ENCODE peak calls at places on chromosomes 6 and 20, in six cellular contexts. C is left ventricle myocardium inferior; Y is PC-3; U is epithelial cell of esophagus; O is CD4-positive, CD25-positive, alpha-beta regulatory T cell; G is brain microvascular endothelial cell. W is an unnamed sample.
A peak's percentile ranks its signal among the peaks of the same experiment; 100 is the strongest.

GRCh38 chr6:30687659-30688431 is 1.4 kb upstream of the PPP1R18 start:
- DNase-seq in C (peak; percentile 56), Y (peak; percentile 39), U (peak; percentile 36), O (no peak), G (no peak), W (peak; percentile 81)

GRCh38 chr20:44516491-44516890 is 5.4 kb downstream of the SERINC3 start:
- DNase-seq in C (no peak), Y (no peak), U (no peak), O (no peak), G (no peak), W (no peak)

GRCh38 chr20:46139908-46140482 is 21.9 kb downstream of the CD40 start:
- DNase-seq in C (no peak), Y (no peak), U (peak; percentile 80), O (no peak), G (no peak), W (no peak)

GRCh38 chr6:40324206-40324605 is 263.0 kb downstream of the LRFN2 start:
- DNase-seq in C (no peak), Y (no peak), U (no peak), O (no peak), G (no peak), W (peak; percentile 9)

GRCh38 chr6:56756219-56756789 is 113.6 kb upstream of the DST start:
- DNase-seq in C (no peak), Y (peak; percentile 37), U (no peak), O (no peak), G (no peak), W (no peak)

GRCh38 chr20:48052492-48052870 is 267.2 kb upstream of the SULF2 start:
- DNase-seq in C (no peak), Y (peak; percentile 83), U (peak; percentile 70), O (no peak), G (no peak), W (no peak)

GRCh38 chr6:114449659-114450058 is 106.8 kb upstream of the HS3ST5 start:
- DNase-seq in C (no peak), Y (no peak), U (no peak), O (no peak), G (no peak), W (no peak)

GRCh38 chr20:9467995-9468394 is 46.4 kb upstream of the LAMP5 start:
- DNase-seq in C (no peak), Y (peak; percentile 25), U (no peak), O (no peak), G (no peak), W (no peak)

GRCh38 chr20:63843778-63844177 is 12.7 kb upstream of the ZBTB46 start:
- DNase-seq in C (no peak), Y (no peak), U (no peak), O (no peak), G (no peak), W (no peak)

GRCh38 chr6:17584241-17584803 is 15.8 kb upstream of the FAM8A1 start:
- DNase-seq in C (no peak), Y (peak; percentile 75), U (peak; percentile 75), O (no peak), G (peak; percentile 76), W (peak; percentile 84)

GRCh38 chr20:41047975-41048305 is 19.3 kb downstream of the TOP1 start:
- DNase-seq in C (no peak), Y (peak; percentile 38), U (no peak), O (no peak), G (no peak), W (peak; percentile 37)

GRCh38 chr6:86563197-86563596 is 374.1 kb upstream of the HTR1E start:
- DNase-seq in C (no peak), Y (no peak), U (no peak), O (no peak), G (no peak), W (no peak)

GRCh38 chr6:116836943-116837342 is 8.1 kb upstream of the GPRC6A start:
- DNase-seq in C (no peak), Y (no peak), U (no peak), O (no peak), G (no peak), W (no peak)

GRCh38 chr6:134480593-134480992 is 162.7 kb upstream of the SGK1 start:
- DNase-seq in C (no peak), Y (peak; percentile 59), U (peak; percentile 50), O (no peak), G (no peak), W (no peak)

GRCh38 chr6:110039996-110040383 is 61.9 kb downstream of the GPR6 start:
- DNase-seq in C (no peak), Y (peak; percentile 59), U (peak; percentile 54), O (no peak), G (peak; percentile 22), W (no peak)

GRCh38 chr20:11379257-11380011 is 538.3 kb upstream of the BTBD3 start:
- DNase-seq in C (no peak), Y (no peak), U (no peak), O (no peak), G (peak; percentile 25), W (no peak)

GRCh38 chr6:53752856-53753255 is 41.9 kb upstream of the LRRC1 start:
- DNase-seq in C (no peak), Y (peak; percentile 83), U (peak; percentile 80), O (no peak), G (no peak), W (no peak)

GRCh38 chr6:170137176-170137891 is 153.5 kb downstream of the DLL1 start:
- DNase-seq in C (peak; percentile 58), Y (no peak), U (no peak), O (no peak), G (no peak), W (peak; percentile 72)

GRCh38 chr6:124870611-124871201 is 91.5 kb upstream of the RNF217 start:
- DNase-seq in C (no peak), Y (peak; percentile 48), U (peak; percentile 56), O (no peak), G (peak; percentile 30), W (no peak)

GRCh38 chr20:62941792-62942191 is 3.8 kb downstream of the GID8 start:
- DNase-seq in C (no peak), Y (no peak), U (no peak), O (no peak), G (no peak), W (peak; percentile 61)

GRCh38 chr6:165659945-165660862 is 2.8 kb downstream of the PDE10A start:
- DNase-seq in C (no peak), Y (no peak), U (peak; percentile 7), O (no peak), G (no peak), W (peak; percentile 89)
- H3K4me3 ChIP-seq in C (peak overlapping the region; percentile 93), Y (peak overlapping the region; percentile 59), U (no peak overlapping the region), O (no peak overlapping the region), G (peak overlapping the region; percentile 58), W (peak overlapping the region; percentile 62)

GRCh38 chr20:50928469-50928868 is 2.8 kb downstream of the ADNP start:
- DNase-seq in C (no peak), Y (no peak), U (peak; percentile 9), O (no peak), G (no peak), W (no peak)
- H3K4me3 ChIP-seq in C (peak overlapping the region; percentile 81), Y (peak overlapping the region; percentile 92), U (peak overlapping the region; percentile 77), O (peak overlapping the region; percentile 93), G (peak overlapping the region; percentile 85), W (peak overlapping the region; percentile 76)

GRCh38 chr20:25011831-25012241 is 19.3 kb upstream of the APMAP start:
- DNase-seq in C (no peak), Y (no peak), U (no peak), O (no peak), G (no peak), W (no peak)
- H3K4me3 ChIP-seq in C (no peak overlapping the region), Y (no peak overlapping the region), U (no peak overlapping the region), O (no peak overlapping the region), G (no peak overlapping the region), W (no peak overlapping the region)

GRCh38 chr20:18524646-18525045 is 16.9 kb downstream of the SEC23B start:
- DNase-seq in C (no peak), Y (peak; percentile 96), U (peak; percentile 81), O (no peak), G (peak; percentile 48), W (peak; percentile 72)
- H3K4me3 ChIP-seq in C (no peak overlapping the region), Y (peak overlapping the region; percentile 16), U (no peak overlapping the region), O (no peak overlapping the region), G (no peak overlapping the region), W (no peak overlapping the region)

GRCh38 chr20:18805881-18806280 is 7.7 kb upstream of the SCP2D1 start:
- DNase-seq in C (no peak), Y (peak; percentile 66), U (peak; percentile 63), O (no peak), G (peak; percentile 7), W (no peak)

GRCh38 chr20:18801516-18801915 is 12.1 kb upstream of the SCP2D1 start:
- DNase-seq in C (no peak), Y (no peak), U (no peak), O (no peak), G (no peak), W (no peak)

GRCh38 chr20:18796282-18796833 is 17.2 kb upstream of the SCP2D1 start:
- DNase-seq in C (no peak), Y (no peak), U (no peak), O (no peak), G (no peak), W (no peak)

DNA sequence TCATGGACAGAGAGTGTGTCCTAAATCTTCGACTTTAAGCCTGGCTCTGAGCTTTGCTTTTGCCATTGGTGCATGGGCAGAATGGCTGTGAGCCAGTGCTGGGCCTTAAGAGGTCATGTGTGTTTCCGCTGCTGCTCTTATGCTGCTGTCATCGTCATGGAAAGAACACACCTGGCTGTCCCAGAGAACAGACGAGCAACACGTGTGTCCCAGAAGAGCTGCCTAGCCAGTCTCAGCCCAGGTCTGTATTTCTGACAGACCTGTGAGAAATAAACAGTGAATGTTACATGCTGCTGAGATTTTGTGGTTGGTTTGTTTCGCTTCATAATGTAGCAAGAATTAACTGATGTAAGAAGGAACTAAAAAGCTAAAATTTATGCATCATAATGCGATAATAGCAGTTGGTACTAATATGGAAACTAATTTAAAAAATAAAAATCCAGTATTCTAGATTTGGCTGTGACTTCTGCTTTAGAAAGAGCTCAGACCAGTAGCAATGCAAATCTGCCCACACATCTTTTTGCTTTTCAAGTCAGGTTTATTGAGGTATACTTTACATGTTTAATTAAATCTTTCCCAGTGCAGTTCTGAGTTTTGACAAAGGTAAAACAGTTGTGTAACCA is 11.5 kb upstream of the SCP2D1 start:
- DNase-seq in C (no peak), Y (no peak), U (no peak), O (no peak), G (no peak), W (no peak)
- H3K4me3 ChIP-seq in C (no peak overlapping the region), Y (no peak overlapping the region), U (no peak overlapping the region), O (no peak overlapping the region), G (no peak overlapping the region), W (no peak overlapping the region)

DNA sequence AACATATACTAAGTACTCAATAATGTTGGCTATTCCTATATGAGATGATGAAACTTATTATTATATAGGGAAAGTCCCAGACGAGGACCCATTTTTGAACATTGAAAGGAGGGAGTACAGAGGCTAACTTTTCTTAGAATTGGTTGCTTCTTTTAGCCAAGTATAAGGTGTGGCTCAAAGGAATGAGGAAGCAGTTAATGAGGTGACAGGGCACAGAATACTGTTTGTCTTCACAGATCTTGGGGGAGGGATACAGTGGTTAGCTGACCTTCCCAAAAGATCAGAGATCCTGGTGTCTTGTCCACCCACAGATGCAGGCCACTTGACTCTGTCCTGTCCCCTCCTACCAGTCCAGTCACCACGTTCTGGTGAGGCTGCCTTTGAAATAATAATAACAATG is 67.8 kb upstream of the EPB41L1 start:
- DNase-seq in C (no peak), Y (peak; percentile 82), U (peak; percentile 44), O (no peak), G (no peak), W (no peak)
- H3K4me3 ChIP-seq in C (no peak overlapping the region), Y (peak overlapping the region; percentile 30), U (no peak overlapping the region), O (no peak overlapping the region), G (no peak overlapping the region), W (no peak overlapping the region)

W was measured in osteoblast.